ENCODE peak calls at places on chromosome 16, in four cellular contexts. S is dorsolateral prefrontal cortex; P is effector memory CD4-positive, alpha-beta T cell; R is adrenal gland. O is an unnamed sample.
A peak's percentile ranks its signal among the peaks of the same experiment; 100 is the strongest.

GRCh38 chr16:88577166-88577565 is 7.0 kb downstream of the ZC3H18 start:
- DNase-seq in S (no peak), P (no peak), R (no peak), O (no peak)

GRCh38 chr16:63403792-63404191 is 1367.6 kb upstream of the CDH8 start:
- DNase-seq in S (no peak), P (no peak), R (no peak), O (no peak)

GRCh38 chr16:50677351-50677750 is 3.8 kb downstream of the SNX20 start:
- DNase-seq in S (no peak), P (no peak), R (no peak), O (no peak)

GRCh38 chr16:53542283-53542682 is 39.3 kb upstream of the AKTIP start:
- DNase-seq in S (no peak), P (no peak), R (no peak), O (no peak)

GRCh38 chr16:89190150-89190958 is 10.0 kb downstream of the SLC22A31 start:
- DNase-seq in S (no peak), P (no peak), R (no peak), O (no peak)

GRCh38 chr16:81562174-81562849 is 117.7 kb downstream of the CMIP start:
- DNase-seq in S (no peak), P (no peak), R (no peak), O (no peak)

GRCh38 chr16:50354629-50355456 is 13.9 kb downstream of the BRD7 start:
- DNase-seq in S (no peak), P (no peak), R (no peak), O (no peak)

GRCh38 chr16:57304169-57305061 is 19.9 kb upstream of the PLLP start:
- DNase-seq in S (no peak), P (no peak), R (peak; percentile 21), O (no peak)

GRCh38 chr16:4323071-4323844 is 7.4 kb downstream of the GLIS2 start:
- DNase-seq in S (peak; percentile 55), P (no peak), R (peak; percentile 68), O (no peak)

GRCh38 chr16:88700636-88701482 is 5.3 kb downstream of the RNF166 start:
- DNase-seq in S (peak; percentile 59), P (peak; percentile 96), R (peak; percentile 95), O (no peak)

GRCh38 chr16:29862884-29863668 is at the start of gene CDIPT:
- DNase-seq in S (peak; percentile 96), P (peak; percentile 88), R (peak; percentile 96), O (peak; percentile 95)

GRCh38 chr16:81790277-81790676 is 11.2 kb downstream of the PLCG2 start:
- DNase-seq in S (no peak), P (no peak), R (no peak), O (no peak)

GRCh38 chr16:22926105-22926751 is 112.3 kb downstream of the HS3ST2 start:
- DNase-seq in S (no peak), P (no peak), R (no peak), O (no peak)

GRCh38 chr16:13348416-13348815 is 447.0 kb downstream of the SHISA9 start:
- DNase-seq in S (no peak), P (no peak), R (no peak), O (no peak)

GRCh38 chr16:87240211-87241134 is 76.7 kb downstream of the C16orf95 start:
- DNase-seq in S (no peak), P (no peak), R (no peak), O (no peak)

GRCh38 chr16:74650966-74651567 is 15.6 kb downstream of the RFWD3 start:
- DNase-seq in S (no peak), P (no peak), R (no peak), O (no peak)

GRCh38 chr16:67525176-67525860 is 3.3 kb upstream of the RIPOR1 start:
- DNase-seq in S (no peak), P (no peak), R (no peak), O (no peak)

GRCh38 chr16:4303973-4304372 is 11.9 kb upstream of the GLIS2 start:
- DNase-seq in S (peak; percentile 50), P (no peak), R (no peak), O (no peak)

GRCh38 chr16:77955127-77955526 is 67.2 kb upstream of the CLEC3A start:
- DNase-seq in S (no peak), P (no peak), R (no peak), O (no peak)

GRCh38 chr16:51125992-51126391 is 25.1 kb downstream of the SALL1 start:
- DNase-seq in S (no peak), P (no peak), R (no peak), O (no peak)

GRCh38 chr16:15861996-15862395 is 5.2 kb upstream of the MYH11 start:
- DNase-seq in S (no peak), P (no peak), R (no peak), O (no peak)

GRCh38 chr16:57723170-57723569 is 12.4 kb upstream of the KATNB1 start:
- DNase-seq in S (no peak), P (no peak), R (no peak), O (no peak)

GRCh38 chr16:30997887-30998711 is 12.3 kb downstream of the STX1B start:
- DNase-seq in S (no peak), P (no peak), R (peak; percentile 72), O (no peak)

DNA sequence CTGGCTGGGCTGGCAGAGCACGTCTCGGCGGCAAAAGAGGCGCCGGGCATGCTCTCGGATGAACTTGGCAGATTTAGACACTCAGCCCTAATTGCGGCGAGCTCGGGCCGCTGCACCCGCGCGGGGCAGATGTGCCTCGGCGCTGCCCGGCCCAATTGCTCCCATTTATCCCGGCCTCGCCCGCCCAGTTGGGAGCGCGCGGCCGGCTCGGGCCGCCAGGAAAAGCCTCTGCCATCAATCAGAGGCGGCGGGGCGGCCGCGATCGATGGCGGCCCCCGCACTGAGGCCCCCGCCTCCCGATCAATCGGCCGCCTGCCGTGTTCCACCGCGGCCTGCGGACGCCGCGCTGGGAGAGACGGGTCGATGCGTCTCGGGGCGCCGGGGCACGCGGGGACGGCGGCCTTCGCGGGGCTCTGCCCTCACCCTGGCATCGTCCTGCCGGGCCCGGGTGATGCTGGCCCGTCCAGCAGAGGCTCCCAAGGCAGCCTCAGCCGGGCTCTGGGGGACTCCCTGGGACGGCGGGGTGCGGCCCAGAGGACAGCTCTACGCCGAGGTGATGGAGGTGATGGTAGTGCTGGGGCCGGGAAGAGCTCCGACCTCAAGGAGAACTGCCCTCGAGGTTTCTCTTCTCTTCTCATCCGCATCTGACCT is 200.9 kb upstream of the N4BP1 start:
- DNase-seq in S (no peak), P (no peak), R (no peak), O (no peak)
- H3K4me3 ChIP-seq in S (peak overlapping the region; percentile 36), P (no peak overlapping the region), R (no peak overlapping the region), O (peak overlapping the region; percentile 24)

DNA sequence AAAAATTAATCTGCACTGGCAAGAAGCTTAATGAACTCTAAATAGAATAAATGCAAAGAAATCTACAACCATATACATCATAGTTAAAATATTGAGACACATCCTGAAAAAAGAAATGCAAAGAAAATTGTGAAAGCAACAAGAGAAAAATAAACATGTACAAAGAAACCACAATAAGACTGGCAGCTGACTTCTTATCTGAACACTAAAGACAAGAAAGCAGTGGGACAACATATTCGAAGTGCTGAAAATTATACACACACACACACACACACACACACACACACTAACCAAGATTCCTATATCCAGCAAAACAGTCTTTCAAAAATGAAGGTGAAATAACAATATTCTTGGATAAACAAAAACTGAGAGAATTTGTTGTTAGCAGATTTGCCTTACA is 366.5 kb upstream of the C16orf82 start:
- DNase-seq in S (no peak), P (no peak), R (no peak), O (no peak)
- H3K27ac ChIP-seq in S (no peak overlapping the region), P (no peak overlapping the region), R (no peak overlapping the region), O (no peak overlapping the region)

DNA sequence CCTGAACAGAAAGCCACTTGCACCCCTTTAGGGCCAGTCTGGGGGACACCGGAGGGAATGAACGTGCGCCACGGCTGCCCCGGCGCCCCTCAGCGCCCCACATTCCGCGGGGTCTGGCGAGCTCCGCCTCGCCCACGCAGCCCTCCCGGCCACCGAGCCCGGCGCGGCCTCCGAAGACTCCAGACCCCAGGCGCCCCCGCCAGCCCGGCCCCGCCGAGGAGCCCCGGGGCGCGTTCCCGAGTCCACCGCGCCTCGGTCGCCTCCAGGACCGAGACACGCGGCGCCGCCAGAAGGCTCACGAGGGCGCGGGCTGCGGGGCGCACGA is 395 bp downstream of the CLCN7 start:
- DNase-seq in S (no peak), P (no peak), R (no peak), O (no peak)
- H3K4me3 ChIP-seq in S (peak overlapping the region; percentile 98), P (peak overlapping the region; percentile 84), R (peak overlapping the region; percentile 73), O (peak overlapping the region; percentile 89)

DNA sequence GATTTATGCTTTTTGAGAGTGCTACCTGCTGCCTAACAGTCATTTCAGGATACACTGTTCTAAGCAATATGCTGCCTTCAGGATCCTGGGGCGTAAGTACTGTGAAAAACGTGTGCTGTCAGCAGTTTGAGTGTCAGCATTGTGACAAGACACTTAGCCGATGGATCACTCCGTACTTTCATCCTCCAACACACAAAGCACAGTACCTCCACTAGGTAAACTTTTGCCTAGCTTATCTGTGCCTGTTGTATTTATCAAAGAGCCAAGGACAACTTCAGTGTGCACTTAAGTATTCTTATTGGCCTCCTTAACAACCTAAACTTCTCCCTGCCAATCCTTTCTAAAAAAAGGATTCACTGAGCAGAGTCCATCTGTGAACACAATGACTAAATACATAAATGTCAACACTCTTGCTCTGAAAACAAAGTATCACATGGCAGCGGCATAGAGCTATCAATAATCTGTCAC is 33.8 kb upstream of the PHLPP2 start:
- DNase-seq in S (no peak), P (no peak), R (no peak), O (no peak)
- H3K27ac ChIP-seq in S (peak overlapping the region; percentile 6), P (no peak overlapping the region), R (no peak overlapping the region), O (no peak overlapping the region)

GRCh38 chr16:28495795-28496749 is 1.6 kb downstream of the APOBR start:
- DNase-seq in S (no peak), P (no peak), R (no peak), O (no peak)
- H3K4me3 ChIP-seq in S (no peak overlapping the region), P (no peak overlapping the region), R (no peak overlapping the region), O (no peak overlapping the region)

DNA sequence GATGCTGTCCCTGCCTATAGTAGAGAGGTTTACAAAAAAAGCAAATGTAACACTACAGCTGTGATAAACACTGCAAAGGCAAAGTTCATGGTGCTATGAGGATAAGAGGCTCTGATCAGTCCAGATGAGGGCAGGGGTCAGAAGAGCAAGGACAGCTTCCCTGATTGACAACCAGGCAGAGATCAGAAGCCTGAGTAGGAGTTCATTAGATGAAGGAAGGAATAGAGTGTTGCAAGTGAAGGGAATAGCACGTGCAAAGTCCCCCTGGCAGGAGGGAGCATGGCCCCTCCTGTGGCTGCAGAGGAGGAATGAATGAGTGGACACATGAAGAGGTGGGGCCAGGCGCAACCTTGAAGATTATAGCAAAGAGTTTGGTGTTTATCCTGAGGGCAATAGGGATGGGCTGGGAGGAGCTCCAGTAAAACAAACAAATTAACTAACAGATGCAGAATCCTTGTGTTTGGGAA is 208.4 kb upstream of the IRX5 start:
- DNase-seq in S (no peak), P (no peak), R (no peak), O (no peak)
- H3K27ac ChIP-seq in S (no peak overlapping the region), P (no peak overlapping the region), R (no peak overlapping the region), O (no peak overlapping the region)